ENCODE peak calls at places on chromosomes 12 and 14, in ten cellular contexts. One of them, this sample, is unnamed.

GRCh38 chr12:76028649-76029277 is 2.8 kb downstream of the PHLDA1 start:
- DNase-seq in fibroblast of pulmonary artery: peak
- DNase-seq in astrocyte of the cerebellum: no peak
- DNase-seq in fibroblast of lung: no peak
- DNase-seq in bronchial epithelial cell: no peak
- DNase-seq in BJ: no peak
- DNase-seq in cardiac fibroblast: peak
- DNase-seq in HCT116: no peak
- DNase-seq in tibial artery: no peak
- DNase-seq in IMR-90: no peak
- DNase-seq in this sample: no peak

GRCh38 chr14:69318241-69318640 is 58.3 kb downstream of the GALNT16 start:
- DNase-seq in BJ: no peak
- DNase-seq in tibial artery: no peak
- DNase-seq in fibroblast of pulmonary artery: no peak
- DNase-seq in fibroblast of lung: no peak
- DNase-seq in IMR-90: peak
- DNase-seq in bronchial epithelial cell: no peak
- DNase-seq in astrocyte of the cerebellum: no peak
- DNase-seq in HCT116: no peak
- DNase-seq in cardiac fibroblast: no peak
- DNase-seq in this sample: no peak

GRCh38 chr14:49545716-49546115 is 40.5 kb downstream of the RPS29 start:
- DNase-seq in tibial artery: no peak
- DNase-seq in cardiac fibroblast: no peak
- DNase-seq in astrocyte of the cerebellum: no peak
- DNase-seq in fibroblast of pulmonary artery: no peak
- DNase-seq in IMR-90: no peak
- DNase-seq in BJ: no peak
- DNase-seq in fibroblast of lung: no peak
- DNase-seq in HCT116: no peak
- DNase-seq in bronchial epithelial cell: no peak
- DNase-seq in this sample: no peak

GRCh38 chr12:6172086-6172485 is 28.1 kb upstream of the CD9 start:
- DNase-seq in IMR-90: no peak
- DNase-seq in cardiac fibroblast: no peak
- DNase-seq in bronchial epithelial cell: no peak
- DNase-seq in fibroblast of lung: no peak
- DNase-seq in BJ: no peak
- DNase-seq in fibroblast of pulmonary artery: no peak
- DNase-seq in HCT116: no peak
- DNase-seq in astrocyte of the cerebellum: no peak
- DNase-seq in tibial artery: no peak
- DNase-seq in this sample: no peak

GRCh38 chr14:52268191-52269061 is 928 bp downstream of the PTGDR start:
- DNase-seq in BJ: no peak
- DNase-seq in astrocyte of the cerebellum: no peak
- DNase-seq in cardiac fibroblast: peak
- DNase-seq in IMR-90: peak
- DNase-seq in bronchial epithelial cell: no peak
- DNase-seq in HCT116: no peak
- DNase-seq in fibroblast of pulmonary artery: peak
- DNase-seq in fibroblast of lung: peak
- DNase-seq in tibial artery: no peak
- DNase-seq in this sample: peak

GRCh38 chr14:90375934-90376333 is 20.9 kb upstream of the CALM1 start:
- DNase-seq in BJ: no peak
- DNase-seq in HCT116: no peak
- DNase-seq in astrocyte of the cerebellum: no peak
- DNase-seq in cardiac fibroblast: no peak
- DNase-seq in fibroblast of pulmonary artery: no peak
- DNase-seq in IMR-90: no peak
- DNase-seq in tibial artery: no peak
- DNase-seq in fibroblast of lung: no peak
- DNase-seq in bronchial epithelial cell: peak
- DNase-seq in this sample: no peak

GRCh38 chr12:57522019-57522886 is at the start of gene MBD6:
- DNase-seq in astrocyte of the cerebellum: peak
- DNase-seq in cardiac fibroblast: peak
- DNase-seq in HCT116: peak
- DNase-seq in IMR-90: peak
- DNase-seq in fibroblast of pulmonary artery: peak
- DNase-seq in BJ: peak
- DNase-seq in tibial artery: peak
- DNase-seq in fibroblast of lung: peak
- DNase-seq in bronchial epithelial cell: peak
- DNase-seq in this sample: peak

GRCh38 chr12:109461846-109462766 is 15.0 kb downstream of the KCTD10 start:
- DNase-seq in HCT116: no peak
- DNase-seq in fibroblast of lung: peak
- DNase-seq in IMR-90: peak
- DNase-seq in BJ: peak
- DNase-seq in cardiac fibroblast: peak
- DNase-seq in bronchial epithelial cell: peak
- DNase-seq in astrocyte of the cerebellum: peak
- DNase-seq in fibroblast of pulmonary artery: peak
- DNase-seq in tibial artery: peak
- DNase-seq in this sample: peak

GRCh38 chr14:36556811-36557433 is 25.5 kb downstream of the NKX2-8 start:
- DNase-seq in tibial artery: no peak
- DNase-seq in HCT116: peak
- DNase-seq in BJ: no peak
- DNase-seq in fibroblast of pulmonary artery: peak
- DNase-seq in cardiac fibroblast: peak
- DNase-seq in astrocyte of the cerebellum: no peak
- DNase-seq in IMR-90: peak
- DNase-seq in fibroblast of lung: peak
- DNase-seq in bronchial epithelial cell: peak
- DNase-seq in this sample: peak

GRCh38 chr12:96383991-96384390 is 16.2 kb downstream of the CDK17 start:
- DNase-seq in cardiac fibroblast: peak
- DNase-seq in bronchial epithelial cell: peak
- DNase-seq in astrocyte of the cerebellum: peak
- DNase-seq in IMR-90: no peak
- DNase-seq in BJ: no peak
- DNase-seq in fibroblast of pulmonary artery: peak
- DNase-seq in tibial artery: no peak
- DNase-seq in HCT116: no peak
- DNase-seq in fibroblast of lung: peak
- DNase-seq in this sample: peak

GRCh38 chr14:58898655-58899316 is 261.0 kb downstream of the DACT1 start:
- DNase-seq in fibroblast of pulmonary artery: peak
- DNase-seq in astrocyte of the cerebellum: peak
- DNase-seq in IMR-90: peak
- DNase-seq in fibroblast of lung: peak
- DNase-seq in tibial artery: no peak
- DNase-seq in cardiac fibroblast: peak
- DNase-seq in BJ: peak
- DNase-seq in HCT116: no peak
- DNase-seq in bronchial epithelial cell: peak
- DNase-seq in this sample: peak

GRCh38 chr14:24853446-24853845 is 196.5 kb downstream of the STXBP6 start:
- DNase-seq in astrocyte of the cerebellum: no peak
- DNase-seq in fibroblast of pulmonary artery: no peak
- DNase-seq in IMR-90: no peak
- DNase-seq in fibroblast of lung: no peak
- DNase-seq in tibial artery: no peak
- DNase-seq in bronchial epithelial cell: no peak
- DNase-seq in BJ: no peak
- DNase-seq in cardiac fibroblast: no peak
- DNase-seq in HCT116: no peak
- DNase-seq in this sample: no peak

GRCh38 chr12:25698782-25699181 is 145.7 kb upstream of the LMNTD1 start:
- DNase-seq in astrocyte of the cerebellum: no peak
- DNase-seq in cardiac fibroblast: peak
- DNase-seq in IMR-90: no peak
- DNase-seq in bronchial epithelial cell: no peak
- DNase-seq in BJ: no peak
- DNase-seq in fibroblast of lung: peak
- DNase-seq in HCT116: no peak
- DNase-seq in fibroblast of pulmonary artery: peak
- DNase-seq in tibial artery: no peak
- DNase-seq in this sample: peak

GRCh38 chr12:5267603-5268423 is 164.1 kb upstream of the NTF3 start:
- DNase-seq in BJ: no peak
- DNase-seq in fibroblast of lung: peak
- DNase-seq in fibroblast of pulmonary artery: no peak
- DNase-seq in tibial artery: no peak
- DNase-seq in HCT116: no peak
- DNase-seq in astrocyte of the cerebellum: no peak
- DNase-seq in bronchial epithelial cell: no peak
- DNase-seq in IMR-90: peak
- DNase-seq in cardiac fibroblast: no peak
- DNase-seq in this sample: peak

GRCh38 chr14:65927871-65928270 is 515.3 kb downstream of the FUT8 start:
- DNase-seq in astrocyte of the cerebellum: no peak
- DNase-seq in tibial artery: no peak
- DNase-seq in IMR-90: no peak
- DNase-seq in bronchial epithelial cell: no peak
- DNase-seq in BJ: no peak
- DNase-seq in cardiac fibroblast: no peak
- DNase-seq in fibroblast of pulmonary artery: no peak
- DNase-seq in fibroblast of lung: no peak
- DNase-seq in HCT116: no peak
- DNase-seq in this sample: no peak

DNA sequence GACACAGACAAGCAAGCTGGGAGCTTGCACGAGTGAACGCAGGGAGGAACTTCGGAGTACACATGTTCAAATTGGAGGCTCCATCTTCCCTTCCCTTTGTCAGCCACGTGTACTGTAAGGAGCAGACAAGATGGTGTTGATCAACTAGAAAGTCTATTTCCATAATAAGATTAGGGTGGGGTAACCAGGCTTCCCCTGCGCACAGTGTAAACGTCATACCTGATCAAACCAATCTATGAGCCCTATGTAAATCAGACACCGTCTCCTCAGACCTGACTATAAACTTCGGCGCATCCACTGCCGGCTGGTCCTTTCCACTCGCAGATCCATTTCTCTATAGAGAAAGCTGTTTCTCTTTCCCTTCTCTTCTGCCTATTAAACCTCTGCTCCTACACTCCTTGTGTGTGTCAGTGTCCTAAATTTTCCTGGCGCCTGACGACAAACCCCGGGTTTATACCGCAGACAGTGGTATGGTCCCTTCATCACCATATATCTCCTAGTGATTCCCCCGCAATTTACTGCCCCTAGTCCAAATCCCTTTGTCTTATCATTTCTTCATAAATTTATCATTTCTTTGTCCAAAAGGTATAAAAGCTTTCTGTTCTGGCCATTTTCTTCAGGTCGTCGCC is 7.5 kb upstream of the ETFBKMT start:
- DNase-seq in cardiac fibroblast: peak
- DNase-seq in HCT116: no peak
- DNase-seq in fibroblast of lung: no peak
- DNase-seq in astrocyte of the cerebellum: no peak
- DNase-seq in IMR-90: no peak
- DNase-seq in bronchial epithelial cell: no peak
- DNase-seq in BJ: no peak
- DNase-seq in tibial artery: no peak
- DNase-seq in fibroblast of pulmonary artery: peak
- DNase-seq in this sample: peak
- H3K4me3 ChIP-seq in cardiac fibroblast: no peak
- H3K4me3 ChIP-seq in HCT116: no peak
- H3K4me3 ChIP-seq in fibroblast of lung: no peak
- H3K4me3 ChIP-seq in astrocyte of the cerebellum: no peak
- H3K4me3 ChIP-seq in IMR-90: no peak
- H3K4me3 ChIP-seq in bronchial epithelial cell: no peak
- H3K4me3 ChIP-seq in BJ: no peak
- H3K4me3 ChIP-seq in tibial artery: no peak
- H3K4me3 ChIP-seq in fibroblast of pulmonary artery: peak
- H3K4me3 ChIP-seq in this sample: peak

GRCh38 chr12:50314629-50315312 is 31.5 kb upstream of the LIMA1 start:
- DNase-seq in astrocyte of the cerebellum: peak
- DNase-seq in tibial artery: no peak
- DNase-seq in fibroblast of lung: peak
- DNase-seq in HCT116: no peak
- DNase-seq in cardiac fibroblast: peak
- DNase-seq in IMR-90: peak
- DNase-seq in fibroblast of pulmonary artery: peak
- DNase-seq in bronchial epithelial cell: peak
- DNase-seq in BJ: peak
- DNase-seq in this sample: peak
- TF ChIP-seq CTCF in astrocyte of the cerebellum: peak
- TF ChIP-seq CTCF in tibial artery: peak
- TF ChIP-seq CTCF in fibroblast of lung: peak
- TF ChIP-seq CTCF in HCT116: peak
- TF ChIP-seq CTCF in cardiac fibroblast: peak
- TF ChIP-seq CTCF in IMR-90: peak
- TF ChIP-seq CTCF in fibroblast of pulmonary artery: peak
- TF ChIP-seq CTCF in bronchial epithelial cell: peak
- TF ChIP-seq CTCF in BJ: peak
- TF ChIP-seq CTCF in this sample: peak

DNA sequence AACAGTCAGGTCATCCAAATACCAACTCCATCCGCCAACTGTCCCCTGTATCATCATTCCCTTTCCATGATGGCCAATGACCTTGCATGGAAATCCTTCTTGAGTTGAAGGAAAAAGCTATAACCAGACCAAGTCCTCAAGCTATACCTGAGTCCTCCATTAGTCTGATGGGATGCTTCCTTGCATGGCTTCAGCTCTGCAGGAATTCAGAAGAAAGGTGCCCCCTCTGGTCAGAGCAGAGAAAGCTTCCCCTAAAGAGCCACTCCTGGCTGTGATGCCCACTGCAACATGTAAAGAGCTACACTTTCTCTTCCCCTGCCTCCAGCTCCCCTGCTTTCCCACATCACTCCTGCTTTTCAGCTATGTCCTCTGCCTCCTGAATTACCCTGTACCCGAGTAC is 43.1 kb upstream of the FKBP4 start:
- DNase-seq in fibroblast of pulmonary artery: no peak
- DNase-seq in fibroblast of lung: no peak
- DNase-seq in astrocyte of the cerebellum: no peak
- DNase-seq in HCT116: no peak
- DNase-seq in IMR-90: no peak
- DNase-seq in cardiac fibroblast: no peak
- DNase-seq in tibial artery: no peak
- DNase-seq in bronchial epithelial cell: no peak
- DNase-seq in BJ: no peak
- DNase-seq in this sample: no peak
- H3K4me3 ChIP-seq in fibroblast of pulmonary artery: no peak
- H3K4me3 ChIP-seq in fibroblast of lung: no peak
- H3K4me3 ChIP-seq in astrocyte of the cerebellum: no peak
- H3K4me3 ChIP-seq in HCT116: no peak
- H3K4me3 ChIP-seq in IMR-90: no peak
- H3K4me3 ChIP-seq in cardiac fibroblast: no peak
- H3K4me3 ChIP-seq in tibial artery: no peak
- H3K4me3 ChIP-seq in bronchial epithelial cell: no peak
- H3K4me3 ChIP-seq in BJ: no peak
- H3K4me3 ChIP-seq in this sample: no peak

DNA sequence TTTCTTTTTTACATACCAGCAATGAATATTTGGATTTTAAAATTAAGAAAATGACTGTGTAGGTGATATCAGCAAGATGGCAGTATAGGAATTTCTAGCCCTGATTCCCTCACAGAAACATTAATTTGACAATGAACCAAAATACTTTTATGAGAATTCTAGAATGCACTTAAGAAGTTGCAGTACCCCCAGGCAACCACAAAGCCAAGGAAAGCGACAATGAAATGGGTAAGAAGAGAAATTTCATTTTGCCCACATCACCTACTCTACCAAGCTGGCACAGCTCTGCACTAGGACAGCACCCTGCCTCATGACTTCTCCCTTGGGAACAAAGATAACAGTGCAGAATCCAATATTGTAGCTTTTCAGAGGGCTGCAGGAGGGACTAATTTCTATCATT is 6.6 kb downstream of the OR9K2 start:
- DNase-seq in cardiac fibroblast: no peak
- DNase-seq in fibroblast of pulmonary artery: no peak
- DNase-seq in IMR-90: no peak
- DNase-seq in astrocyte of the cerebellum: no peak
- DNase-seq in bronchial epithelial cell: no peak
- DNase-seq in fibroblast of lung: no peak
- DNase-seq in HCT116: no peak
- DNase-seq in tibial artery: no peak
- DNase-seq in BJ: no peak
- DNase-seq in this sample: no peak
- TF ChIP-seq CTCF in cardiac fibroblast: peak
- TF ChIP-seq CTCF in fibroblast of pulmonary artery: no peak
- TF ChIP-seq CTCF in IMR-90: no peak
- TF ChIP-seq CTCF in astrocyte of the cerebellum: peak
- TF ChIP-seq CTCF in bronchial epithelial cell: no peak
- TF ChIP-seq CTCF in fibroblast of lung: no peak
- TF ChIP-seq CTCF in HCT116: peak
- TF ChIP-seq CTCF in tibial artery: no peak
- TF ChIP-seq CTCF in BJ: no peak
- TF ChIP-seq CTCF in this sample: no peak